ENCODE peak calls at places on chromosome 16, in seven cellular contexts. D is CD8-positive, alpha-beta T cell; C is mucosa of descending colon; Q is thoracic aorta; W is breast epithelium; P is psoas muscle; V is cardiac muscle cell. S is an unnamed sample.
A peak's percentile ranks its signal among the peaks of the same experiment; 100 is the strongest.

GRCh38 chr16:66427871-66428681 is 981 bp downstream of the BEAN1 start:
- DNase-seq in D (no peak), C (no peak), Q (no peak), W (no peak), P (no peak), V (peak; percentile 56), S (no peak)

GRCh38 chr16:12386076-12386641 is 409.6 kb downstream of the SNX29 start:
- DNase-seq in D (no peak), C (no peak), Q (no peak), W (no peak), P (no peak), V (no peak), S (no peak)

GRCh38 chr16:55248494-55248893 is 75.5 kb upstream of the IRX6 start:
- DNase-seq in D (no peak), C (peak; percentile 53), Q (no peak), W (no peak), P (no peak), V (peak; percentile 32), S (no peak)

GRCh38 chr16:12095275-12096161 is 119.0 kb downstream of the SNX29 start:
- DNase-seq in D (peak; percentile 50), C (no peak), Q (no peak), W (peak; percentile 61), P (peak; percentile 79), V (peak; percentile 80), S (no peak)

GRCh38 chr16:74650966-74651567 is 15.6 kb downstream of the RFWD3 start:
- DNase-seq in D (no peak), C (no peak), Q (no peak), W (no peak), P (no peak), V (peak; percentile 31), S (no peak)

GRCh38 chr16:4392382-4393242 is 21.0 kb downstream of the VASN start:
- DNase-seq in D (no peak), C (peak; percentile 60), Q (no peak), W (no peak), P (peak; percentile 62), V (peak; percentile 46), S (no peak)

GRCh38 chr16:11572301-11572995 is 14.3 kb downstream of the LITAF start:
- DNase-seq in D (peak; percentile 57), C (no peak), Q (no peak), W (no peak), P (peak; percentile 36), V (no peak), S (no peak)

GRCh38 chr16:11175850-11176341 is 80.1 kb downstream of the SOCS1 start:
- DNase-seq in D (no peak), C (no peak), Q (no peak), W (no peak), P (no peak), V (no peak), S (no peak)

GRCh38 chr16:11372924-11373306 is 27.7 kb downstream of the RMI2 start:
- DNase-seq in D (no peak), C (peak; percentile 18), Q (no peak), W (no peak), P (no peak), V (no peak), S (no peak)

GRCh38 chr16:424033-424622 is 1.3 kb upstream of the RAB11FIP3 start:
- DNase-seq in D (no peak), C (no peak), Q (peak; percentile 83), W (no peak), P (peak; percentile 89), V (no peak), S (peak; percentile 96)

GRCh38 chr16:10971560-10971961 is 27.2 kb downstream of the CLEC16A start:
- DNase-seq in D (no peak), C (no peak), Q (no peak), W (no peak), P (no peak), V (peak; percentile 79), S (peak; percentile 75)

GRCh38 chr16:57736419-57737281 is 1.1 kb downstream of the KATNB1 start:
- DNase-seq in D (no peak), C (peak; percentile 68), Q (no peak), W (no peak), P (no peak), V (peak; percentile 20), S (peak; percentile 40)

GRCh38 chr16:56910654-56911539 is 21.0 kb upstream of the HERPUD1 start:
- DNase-seq in D (no peak), C (no peak), Q (no peak), W (no peak), P (no peak), V (no peak), S (no peak)

GRCh38 chr16:69494993-69495392 is 70.6 kb downstream of the CYB5B start:
- DNase-seq in D (peak; percentile 14), C (no peak), Q (no peak), W (no peak), P (no peak), V (peak; percentile 2), S (no peak)

GRCh38 chr16:11550651-11551498 is 35.8 kb downstream of the LITAF start:
- DNase-seq in D (no peak), C (no peak), Q (no peak), W (no peak), P (no peak), V (no peak), S (no peak)

GRCh38 chr16:3171855-3172593 is 16.0 kb upstream of the OR1F1 start:
- DNase-seq in D (no peak), C (no peak), Q (no peak), W (no peak), P (no peak), V (no peak), S (no peak)

GRCh38 chr16:24875466-24875865 is 29.7 kb downstream of the SLC5A11 start:
- DNase-seq in D (no peak), C (no peak), Q (no peak), W (no peak), P (no peak), V (no peak), S (no peak)

GRCh38 chr16:67432491-67432890 is 1.6 kb downstream of the HSD11B2 start:
- DNase-seq in D (no peak), C (no peak), Q (no peak), W (no peak), P (no peak), V (no peak), S (no peak)

GRCh38 chr16:5768445-5768844 is 670.9 kb upstream of the EEF2KMT start:
- DNase-seq in D (no peak), C (no peak), Q (no peak), W (no peak), P (no peak), V (no peak), S (no peak)

GRCh38 chr16:66295761-66296546 is 70.5 kb upstream of the CDH5 start:
- DNase-seq in D (no peak), C (no peak), Q (no peak), W (no peak), P (no peak), V (no peak), S (no peak)

GRCh38 chr16:5615868-5616642 is 518.5 kb upstream of the EEF2KMT start:
- DNase-seq in D (peak; percentile 6), C (peak; percentile 66), Q (no peak), W (peak; percentile 72), P (peak; percentile 48), V (peak; percentile 88), S (no peak)

DNA sequence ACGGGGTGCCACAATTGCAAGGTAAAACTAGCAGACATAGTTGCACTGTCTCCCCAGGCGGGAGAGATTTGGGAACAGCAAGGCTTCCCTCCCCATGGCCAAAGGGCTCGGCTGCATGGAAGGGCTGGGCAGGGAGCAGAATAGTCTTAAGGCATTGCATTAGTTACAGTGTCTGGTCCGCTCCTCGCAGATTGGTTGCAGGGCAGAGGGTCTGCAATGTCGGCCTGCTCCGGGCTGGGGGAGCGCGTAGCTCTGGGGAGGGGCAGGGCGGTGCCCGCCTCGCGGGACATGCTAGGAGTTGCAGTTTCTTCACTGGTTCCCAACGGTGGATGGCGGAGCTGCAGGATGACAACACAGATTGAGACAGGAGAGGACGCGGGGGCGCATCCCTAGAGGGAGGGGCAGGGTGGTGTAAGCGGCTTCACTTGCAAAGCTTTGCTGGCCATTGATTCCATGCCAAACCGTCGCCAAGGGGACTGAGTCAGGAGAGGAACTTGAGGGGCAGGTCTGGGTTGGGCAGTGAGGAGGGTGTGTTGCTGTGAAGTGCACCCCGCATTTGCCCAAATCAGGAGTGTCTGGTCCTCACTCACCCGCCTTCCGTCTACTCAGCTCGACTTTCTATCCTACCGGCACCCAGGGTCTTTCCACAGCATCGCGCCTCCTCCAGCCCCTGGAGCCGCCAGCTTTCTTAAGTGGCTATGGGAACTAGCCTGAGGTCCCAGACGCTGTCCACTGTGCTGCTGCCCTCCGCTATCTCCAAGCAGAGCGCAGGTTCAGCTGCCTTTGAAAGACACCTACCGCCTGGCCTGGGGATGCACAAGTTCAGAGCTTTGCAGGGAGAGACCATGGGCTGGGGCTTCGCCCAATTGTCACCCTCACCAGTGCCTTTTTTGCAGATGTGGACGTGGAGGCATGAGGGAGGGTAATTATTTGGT is 1748.9 kb downstream of the TP53TG3F start:
- DNase-seq in D (no peak), C (peak; percentile 27), Q (no peak), W (no peak), P (no peak), V (no peak), S (no peak)
- TF ChIP-seq CTCF in D (no peak), C (no peak), Q (no peak), W (no peak), P (no peak), V (no peak), S (no peak)

DNA sequence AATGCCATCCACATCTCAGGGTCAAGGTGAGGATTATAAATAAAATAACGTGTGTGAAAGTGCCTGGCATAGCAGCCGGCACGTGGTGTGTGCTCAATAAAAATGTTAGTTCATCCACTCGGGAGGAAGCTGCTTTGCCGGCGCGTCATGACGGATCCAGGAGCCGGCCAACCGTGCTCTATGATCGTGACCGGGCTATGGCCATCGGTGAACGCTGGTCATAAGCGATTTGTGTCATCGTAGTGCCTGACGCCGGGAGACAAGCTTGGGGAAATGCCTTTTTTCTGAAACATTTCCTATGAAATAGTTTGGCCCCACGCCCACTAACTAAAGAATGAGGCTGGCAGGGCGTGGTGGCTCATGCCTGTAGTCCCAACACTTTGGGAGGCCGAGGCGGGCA is 74.0 kb downstream of the CMC2 start:
- DNase-seq in D (no peak), C (peak; percentile 58), Q (peak; percentile 44), W (no peak), P (peak; percentile 78), V (no peak), S (peak; percentile 86)
- H3K4me3 ChIP-seq in D (no peak overlapping the region), C (no peak overlapping the region), Q (peak overlapping the region; percentile 77), W (peak overlapping the region; percentile 38), P (peak overlapping the region; percentile 72), V (peak overlapping the region; percentile 24), S (peak overlapping the region; percentile 59)

DNA sequence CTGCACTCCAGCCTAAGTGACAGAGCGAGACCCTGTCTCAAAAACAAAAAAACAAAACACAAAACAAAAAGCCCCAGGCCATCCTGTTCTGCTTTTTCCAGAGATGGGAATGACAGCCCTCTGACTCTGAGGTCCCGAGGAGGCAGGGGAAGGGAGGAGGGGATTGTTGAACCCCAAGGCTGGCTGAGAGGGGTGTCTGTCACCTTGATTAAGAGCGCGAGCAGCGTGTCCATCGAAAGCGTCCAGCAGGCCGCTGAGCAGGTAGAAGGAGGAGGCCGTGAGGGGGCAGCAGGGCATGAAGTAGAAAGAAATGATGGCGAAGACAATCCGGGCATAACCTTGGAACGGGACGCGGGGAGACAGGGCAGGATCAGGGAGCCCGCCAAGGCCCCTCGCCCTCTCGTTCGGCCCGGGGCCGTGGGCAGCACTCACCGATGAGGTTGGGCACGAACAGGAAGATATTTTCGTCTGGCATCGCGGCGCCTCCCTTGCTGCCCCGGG is 593 bp downstream of the CDIPT start:
- DNase-seq in D (no peak), C (no peak), Q (no peak), W (no peak), P (no peak), V (peak; percentile 43), S (no peak)
- TF ChIP-seq CTCF in D (no peak), C (no peak), Q (no peak), W (no peak), P (no peak), V (peak; percentile 11), S (peak; percentile 22)

GRCh38 chr16:1443980-1444729 is at the start of gene CCDC154:
- DNase-seq in D (no peak), C (no peak), Q (no peak), W (no peak), P (no peak), V (no peak), S (no peak)
- H3K4me3 ChIP-seq in D (no peak within 1 kb of the TSS), C (no peak within 1 kb of the TSS), Q (no peak within 1 kb of the TSS), W (no peak within 1 kb of the TSS), P (no peak within 1 kb of the TSS), V (no peak within 1 kb of the TSS), S (no peak within 1 kb of the TSS)